ENCODE peak calls at places on chromosomes 4 and X, in eight cellular contexts. I is heart left ventricle, V is tibial nerve, R is lower leg skin, X is sigmoid colon, G is IMR-90, H is ovary, Q is A549. D is an unnamed sample.

GRCh38 chrX:45771114-45771513 is 570.4 kb upstream of the DIPK2B start:
- DNase-seq in G (peak; percentile 96), R (no peak), Q (peak; percentile 82), V (no peak), H (no peak), X (peak; percentile 77), I (no peak), D (no peak)

GRCh38 chr4:178958725-178959440 is 1516.6 kb upstream of the AGA start:
- DNase-seq in Q (no peak), X (no peak), R (no peak), V (no peak), G (no peak), H (no peak), I (no peak), D (no peak)

GRCh38 chrX:119682019-119682989 is 10.7 kb downstream of the SEPTIN6 start:
- DNase-seq in Q (no peak), I (no peak), V (no peak), X (no peak), G (no peak), H (no peak), R (no peak), D (no peak)

GRCh38 chr4:98117363-98117762 is 25.9 kb downstream of the STPG2 start:
- DNase-seq in X (no peak), G (no peak), H (no peak), Q (no peak), V (no peak), I (no peak), R (no peak), D (no peak)

GRCh38 chr4:112766422-112766821 is 129.5 kb downstream of the LARP7 start:
- DNase-seq in V (no peak), R (peak; percentile 15), H (no peak), X (no peak), G (peak; percentile 17), I (no peak), Q (peak; percentile 23), D (no peak)

GRCh38 chrX:150897371-150898319 is 823 bp downstream of the CD99L2 start:
- DNase-seq in I (no peak), H (peak; percentile 42), R (peak; percentile 19), V (no peak), Q (peak; percentile 28), G (no peak), X (no peak), D (peak; percentile 46)

GRCh38 chr4:56026596-56026995 is 77.9 kb downstream of the CEP135 start:
- DNase-seq in G (peak; percentile 53), I (no peak), X (no peak), R (no peak), Q (peak; percentile 12), H (no peak), V (no peak), D (no peak)

GRCh38 chr4:142497606-142498005 is 348.5 kb downstream of the INPP4B start:
- DNase-seq in G (no peak), X (no peak), R (no peak), V (no peak), Q (no peak), I (no peak), H (no peak), D (no peak)

GRCh38 chr4:2251795-2252529 is 9.9 kb downstream of the MXD4 start:
- DNase-seq in G (no peak), I (peak; percentile 6), V (no peak), H (peak; percentile 30), X (peak; percentile 56), Q (no peak), R (peak; percentile 11), D (peak; percentile 58)

GRCh38 chr4:125388653-125389052 is 73.9 kb downstream of the FAT4 start:
- DNase-seq in I (no peak), Q (no peak), R (no peak), H (no peak), X (no peak), G (peak; percentile 70), V (no peak), D (no peak)

DNA sequence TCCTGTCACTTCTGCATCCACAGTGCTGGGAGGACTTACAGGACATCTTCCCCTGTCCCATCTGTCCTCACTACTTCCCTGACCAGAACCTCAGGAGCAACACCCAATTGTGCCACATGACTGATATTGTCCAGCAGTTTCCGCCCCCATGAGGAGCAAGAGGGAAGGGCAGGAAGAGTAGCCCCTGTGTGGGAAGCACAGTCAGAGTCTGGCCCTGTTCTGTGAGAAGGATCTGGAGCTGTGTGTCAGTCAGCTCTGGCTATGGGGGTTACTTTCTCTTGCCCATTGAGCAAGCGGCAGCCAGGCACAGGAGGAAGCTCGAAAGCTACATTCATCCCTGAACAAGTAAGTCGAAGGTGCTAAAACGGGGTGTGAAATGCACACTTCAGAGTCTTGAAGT is 14.8 kb upstream of the TRIM60 start:
- DNase-seq in V (no peak), R (no peak), H (no peak), X (no peak), I (no peak), Q (peak; percentile 16), G (no peak), D (no peak)
- TF ChIP-seq CTCF in V (no peak), R (no peak), H (no peak), X (no peak), I (no peak), Q (no peak), G (peak; percentile 16), D (no peak)

GRCh38 chrX:1596676-1597344 is 5.4 kb downstream of the AKAP17A start:
- DNase-seq in X (no peak), Q (no peak), V (peak; percentile 3), I (no peak), R (no peak), H (peak; percentile 32), G (no peak), D (no peak)
- TF ChIP-seq POLR2A in X (no peak), Q (no peak), V (no peak), I (no peak), R (no peak), H (no peak), G (no peak), D (no peak)

DNA sequence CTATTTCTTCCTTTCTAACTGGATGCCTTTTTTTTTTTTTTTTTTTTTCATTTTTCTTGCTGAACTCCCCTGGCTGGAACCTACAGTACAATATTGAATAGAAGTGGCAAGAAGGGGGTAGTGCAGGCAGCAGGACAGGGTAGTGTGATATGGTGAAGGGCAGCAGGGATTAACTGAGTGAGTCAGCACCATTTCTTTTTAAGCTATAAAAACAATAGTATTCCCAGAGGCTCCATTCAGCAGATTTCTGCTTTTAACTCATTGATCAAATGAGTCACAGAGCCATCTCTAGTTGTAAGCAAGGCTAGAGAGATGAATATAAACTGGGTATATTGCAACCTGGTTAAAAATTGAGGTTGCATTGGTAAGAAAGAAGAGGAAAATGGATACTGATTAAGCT is 53.6 kb upstream of the SETD7 start:
- DNase-seq in V (no peak), Q (peak; percentile 53), X (no peak), R (no peak), I (no peak), G (peak; percentile 83), H (no peak), D (no peak)
- TF ChIP-seq CTCF in V (no peak), Q (no peak), X (no peak), R (no peak), I (no peak), G (no peak), H (no peak), D (no peak)

DNA sequence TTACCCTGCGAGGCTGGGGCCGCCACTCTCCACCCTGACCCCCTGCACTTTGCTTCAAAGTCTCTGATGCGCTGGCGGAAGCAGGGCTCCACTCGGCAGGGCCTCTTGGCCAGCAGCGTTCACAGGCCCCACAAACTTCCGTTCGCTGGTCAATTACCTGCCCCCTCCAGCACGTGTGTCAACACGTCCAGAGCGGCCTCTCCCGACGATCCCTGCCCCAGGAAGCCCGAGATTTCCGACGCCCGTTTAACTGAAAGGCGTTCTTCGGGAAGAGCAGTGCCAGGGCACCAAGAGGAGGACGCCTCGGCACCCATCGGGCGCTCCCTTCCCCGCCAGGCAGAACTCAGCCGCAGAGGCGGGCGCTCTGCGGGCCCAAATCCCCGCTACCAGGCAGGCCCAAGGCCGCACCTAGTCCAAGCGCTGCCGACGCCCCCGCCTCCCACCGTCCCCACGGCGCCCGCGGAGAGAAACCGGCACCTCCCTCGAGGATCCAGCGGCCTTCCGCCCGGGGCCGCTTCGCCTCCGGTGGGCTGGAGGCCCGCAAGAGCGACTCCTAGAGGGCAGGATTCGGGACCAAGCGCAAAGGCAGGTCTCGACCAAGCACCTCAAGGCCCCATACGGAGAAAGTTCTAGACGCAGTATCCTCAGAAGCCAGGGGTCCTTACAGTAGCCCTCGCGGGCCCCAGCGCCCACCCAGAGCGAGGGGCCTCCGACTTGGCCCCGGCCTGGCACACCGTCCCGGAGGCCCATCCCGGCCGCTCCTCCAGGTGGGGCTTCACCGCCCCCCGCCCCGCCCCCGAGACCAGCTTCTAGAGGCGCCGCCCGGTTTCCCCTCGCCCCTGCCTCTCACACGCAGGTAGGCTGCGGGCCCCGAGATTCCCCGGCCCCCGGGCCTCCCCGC is 586 bp downstream of the BCAP31 start:
- DNase-seq in G (peak; percentile 37), X (no peak), V (no peak), H (peak; percentile 62), I (no peak), R (no peak), Q (peak; percentile 73), D (peak; percentile 47)
- TF ChIP-seq POLR2A in G (no peak), X (no peak), V (no peak), H (no peak), I (no peak), R (no peak), Q (no peak), D (no peak)

GRCh38 chr4:127624176-127624575 is 8.6 kb upstream of the INTU start:
- DNase-seq in Q (no peak), V (no peak), I (no peak), H (no peak), G (no peak), R (no peak), X (no peak), D (no peak)

GRCh38 chr4:127622923-127623754 is 9.6 kb upstream of the INTU start:
- DNase-seq in R (no peak), G (peak; percentile 33), H (peak; percentile 56), V (no peak), I (no peak), X (no peak), Q (peak; percentile 71), D (peak; percentile 88)

GRCh38 chr4:127618427-127618826 is 14.3 kb upstream of the INTU start:
- DNase-seq in H (no peak), I (no peak), Q (no peak), R (no peak), V (no peak), X (no peak), G (no peak), D (no peak)

GRCh38 chr4:127623755-127624087 is 9.0 kb upstream of the INTU start:
- DNase-seq in V (no peak), Q (peak; percentile 6), R (no peak), X (no peak), H (peak; percentile 54), G (peak; percentile 41), I (no peak), D (peak; percentile 86)

GRCh38 chr4:127622621-127622922 is 10.2 kb upstream of the INTU start:
- DNase-seq in R (no peak), I (no peak), X (no peak), V (no peak), H (no peak), G (no peak), Q (no peak), D (no peak)
- TF ChIP-seq CTCF in R (no peak), I (no peak), X (no peak), V (no peak), H (no peak), G (no peak), Q (no peak), D (no peak)

DNA sequence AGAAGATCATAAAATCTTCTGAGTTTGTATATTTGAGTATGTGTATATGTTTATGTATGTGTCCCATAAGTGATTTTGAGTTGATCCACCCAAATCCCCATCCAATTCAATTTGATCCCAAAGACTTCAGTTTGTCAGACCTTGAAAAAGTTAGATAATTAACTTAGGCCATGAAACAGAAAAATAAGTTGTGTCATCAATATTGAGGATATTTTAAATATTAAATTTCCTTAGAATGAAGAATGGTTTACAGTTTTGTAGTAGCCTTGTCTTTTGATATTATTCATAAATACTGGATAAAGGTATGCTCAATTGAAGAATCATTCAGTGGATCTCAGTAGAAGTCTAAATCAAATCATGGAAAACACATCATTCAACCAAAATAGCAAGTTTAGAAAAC is 864.4 kb upstream of the INTU start:
- DNase-seq in H (no peak), I (no peak), G (no peak), X (no peak), V (no peak), R (no peak), Q (no peak), D (no peak)
- TF ChIP-seq POLR2A in H (no peak), I (no peak), G (no peak), X (no peak), V (no peak), R (no peak), Q (no peak), D (no peak)